ENCODE peak calls at places on chromosomes 13 and 19, in six cellular contexts. F is GM12892, W is H1, Z is HepG2, T is GM12878, A is K562. Y is an unnamed sample.

GRCh38 chr19:7705387-7706187 is 3.7 kb upstream of the FCER2 start:
- DNase-seq in W (no peak), T (peak), Z (no peak), A (no peak), F (peak), Y (peak)

GRCh38 chr13:93304868-93305613 is 78.4 kb downstream of the GPC6 start:
- DNase-seq in F (no peak), Z (no peak), A (no peak), W (no peak), T (no peak), Y (no peak)

GRCh38 chr19:5170329-5170745 is 170.3 kb downstream of the PTPRS start:
- DNase-seq in Z (no peak), T (no peak), F (no peak), W (peak), A (peak), Y (no peak)

GRCh38 chr13:40189885-40190655 is 476.4 kb downstream of the FOXO1 start:
- DNase-seq in T (no peak), Z (no peak), F (no peak), A (no peak), W (no peak), Y (no peak)

GRCh38 chr13:30743319-30744055 is 8.1 kb downstream of the ALOX5AP start:
- DNase-seq in F (no peak), Z (peak), W (no peak), A (no peak), T (no peak), Y (no peak)

GRCh38 chr13:93230466-93230865 is 3.9 kb downstream of the GPC6 start:
- DNase-seq in Z (peak), F (no peak), A (no peak), W (no peak), T (no peak), Y (no peak)

GRCh38 chr13:40064154-40064713 is 408.8 kb downstream of the COG6 start:
- DNase-seq in F (no peak), A (no peak), T (no peak), W (no peak), Z (peak), Y (no peak)

GRCh38 chr13:51453959-51454703 is 1.3 kb upstream of the INTS6 start:
- DNase-seq in W (no peak), T (no peak), A (peak), Z (no peak), F (no peak), Y (no peak)

GRCh38 chr19:2887391-2887914 is 13.3 kb upstream of the ZNF57 start:
- DNase-seq in W (peak), A (peak), Z (peak), F (no peak), T (no peak), Y (no peak)

GRCh38 chr19:18322759-18323460 is at the start of gene LSM4:
- DNase-seq in Z (peak), A (peak), F (peak), T (peak), W (peak), Y (peak)

GRCh38 chr13:44710576-44710975 is 134.4 kb upstream of the TSC22D1 start:
- DNase-seq in A (no peak), W (no peak), Z (no peak), T (peak), F (peak), Y (peak)

GRCh38 chr13:29511980-29512379 is 83.5 kb downstream of the SLC7A1 start:
- DNase-seq in A (no peak), W (no peak), T (no peak), F (no peak), Z (no peak), Y (no peak)

GRCh38 chr13:22375151-22375550 is 704.3 kb downstream of the FGF9 start:
- DNase-seq in T (no peak), W (no peak), A (no peak), Z (no peak), F (no peak), Y (no peak)

GRCh38 chr13:98890920-98891319 is 86.9 kb downstream of the DOCK9 start:
- DNase-seq in T (no peak), W (no peak), F (no peak), Z (no peak), A (no peak), Y (no peak)

GRCh38 chr13:50593228-50593627 is 250.3 kb downstream of the DLEU7 start:
- DNase-seq in T (no peak), A (no peak), W (no peak), Z (no peak), F (no peak), Y (no peak)

GRCh38 chr19:2719232-2719735 is 1.9 kb downstream of the DIRAS1 start:
- DNase-seq in Z (no peak), W (no peak), A (peak), F (no peak), T (no peak), Y (no peak)

GRCh38 chr13:113969973-113970611 is 3.8 kb downstream of the C13orf46 start:
- DNase-seq in T (no peak), W (no peak), A (no peak), F (no peak), Z (no peak), Y (no peak)
- TF ChIP-seq POLR2A in T (no peak), W (no peak), A (no peak), F (no peak), Z (no peak), Y (no peak)

GRCh38 chr19:48868196-48868886 is at the start of gene PLEKHA4:
- DNase-seq in A (peak), T (no peak), F (no peak), W (peak), Z (no peak), Y (no peak)
- TF ChIP-seq POLR2AphosphoS5 in A (no peak), T (no peak), F (no peak), W (no peak), Z (peak), Y (no peak)

GRCh38 chr13:110605132-110605531 is 10.2 kb upstream of the NAXD start:
- DNase-seq in Z (no peak), A (no peak), T (no peak), W (no peak), F (no peak), Y (no peak)
- TF ChIP-seq TAF1 in Z (no peak), A (no peak), T (no peak), W (no peak), F (no peak), Y (no peak)

DNA sequence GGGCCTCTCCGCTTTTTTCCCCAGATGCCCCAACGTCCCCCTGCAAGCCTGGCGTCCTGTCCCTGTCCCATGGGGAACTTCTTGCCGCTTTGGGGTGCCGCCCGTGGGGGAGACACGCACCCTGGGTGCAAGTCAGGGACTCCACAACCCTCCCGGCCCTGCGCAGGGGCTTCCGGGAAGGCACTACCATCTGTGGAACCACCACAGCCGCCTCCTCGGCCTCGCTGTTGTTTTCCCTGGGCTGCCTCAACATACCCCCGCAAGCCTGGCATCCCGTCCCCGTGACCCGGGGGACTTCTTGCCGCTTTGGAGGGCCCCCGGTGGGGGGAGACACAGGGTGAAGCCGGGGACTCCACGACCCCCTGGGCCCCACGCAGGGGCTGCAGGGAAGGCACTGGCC is 238.4 kb downstream of the TUBA3C start:
- DNase-seq in A (no peak), T (no peak), W (no peak), Z (no peak), F (no peak), Y (no peak)
- TF ChIP-seq POLR2A in A (no peak), T (no peak), W (no peak), Z (no peak), F (no peak), Y (no peak)

DNA sequence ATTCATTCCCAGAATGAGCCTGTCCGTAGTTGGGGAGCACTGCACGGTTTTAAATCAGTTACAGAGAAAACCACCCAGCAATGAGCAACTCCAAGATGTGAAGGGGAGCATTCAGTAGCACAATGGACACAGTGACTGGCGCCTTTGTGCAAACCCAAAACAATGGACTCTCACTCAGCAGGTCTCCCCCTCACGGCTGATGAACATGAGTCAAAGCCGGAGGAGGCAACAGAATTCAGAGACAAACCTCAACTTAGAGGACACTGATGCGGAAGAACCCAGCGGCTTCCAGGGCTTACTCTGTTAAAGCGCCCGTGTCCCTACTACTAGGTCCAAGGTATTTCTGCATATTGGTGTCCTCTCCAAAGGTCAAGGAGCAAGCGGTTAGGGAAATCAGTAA is 17.7 kb downstream of the PLEKHF1 start:
- DNase-seq in W (no peak), A (no peak), F (no peak), T (no peak), Z (peak), Y (no peak)
- TF ChIP-seq POLR2AphosphoS5 in W (no peak), A (no peak), F (no peak), T (no peak), Z (no peak), Y (no peak)

DNA sequence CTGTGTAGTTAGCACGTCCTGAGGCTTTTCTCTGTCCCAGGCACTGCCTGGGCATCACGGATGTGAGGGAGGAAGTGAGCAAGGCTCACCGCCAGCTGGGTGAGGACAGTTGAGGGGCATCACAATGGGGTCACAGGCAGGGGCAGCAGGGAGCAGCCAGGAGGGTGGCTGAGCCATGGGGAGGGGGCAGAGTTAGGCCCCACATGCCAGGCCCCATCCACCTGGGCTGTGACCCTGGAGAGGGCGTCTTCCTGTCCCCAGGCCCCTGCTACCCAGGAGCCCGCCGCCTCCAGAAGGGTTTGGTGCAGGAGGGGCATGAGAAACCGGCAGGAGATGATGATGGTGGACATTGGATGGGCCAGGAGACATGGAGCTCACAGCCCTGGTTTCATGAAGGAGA is 56.8 kb upstream of the F7 start:
- DNase-seq in T (no peak), F (no peak), Z (no peak), A (no peak), W (no peak), Y (no peak)
- TF ChIP-seq TAF1 in T (no peak), F (no peak), Z (no peak), A (no peak), W (no peak), Y (no peak)

DNA sequence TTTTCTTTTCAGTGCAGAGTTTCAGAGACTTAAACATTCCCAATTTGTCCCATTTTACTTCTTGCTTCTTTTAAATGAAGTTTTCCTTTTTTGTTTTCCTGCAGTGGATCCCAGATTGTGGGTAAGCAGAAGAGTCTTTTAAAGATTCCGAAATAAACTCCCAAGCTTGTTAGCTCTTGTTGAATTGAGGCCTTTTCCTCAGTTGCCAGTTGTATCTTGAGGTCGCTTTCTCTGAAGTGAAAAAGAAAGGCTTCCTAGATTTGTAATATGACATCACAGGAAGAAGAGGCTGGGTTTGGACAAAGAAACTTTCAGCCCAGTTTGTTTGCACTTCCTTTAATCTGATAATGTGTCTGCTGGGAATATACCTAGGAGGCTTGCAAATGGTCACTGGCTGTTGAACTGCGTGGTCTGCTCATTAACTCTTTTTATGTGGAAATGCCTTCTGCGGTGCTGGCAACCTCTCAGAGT is at the start of gene LPAR6:
- DNase-seq in F (no peak), A (no peak), T (no peak), Z (peak), W (no peak), Y (no peak)
- TF ChIP-seq POLR2A in F (no peak), A (no peak), T (no peak), Z (peak), W (no peak), Y (no peak)

GRCh38 chr19:754530-754929 is 3.6 kb downstream of the MISP start:
- DNase-seq in A (no peak), F (no peak), Z (no peak), T (no peak), W (no peak), Y (no peak)

GRCh38 chr19:755063-755462 is 4.2 kb downstream of the MISP start:
- DNase-seq in A (no peak), F (no peak), T (no peak), Z (no peak), W (no peak), Y (no peak)

GRCh38 chr19:757811-758668 is 7.1 kb downstream of the MISP start:
- DNase-seq in W (no peak), F (no peak), A (no peak), T (no peak), Z (no peak), Y (no peak)

GRCh38 chr19:756232-756631 is 5.3 kb downstream of the MISP start:
- DNase-seq in T (no peak), Z (peak), W (no peak), F (no peak), A (peak), Y (no peak)

GRCh38 chr19:756821-757688 is 6.1 kb downstream of the MISP start:
- DNase-seq in Z (no peak), W (no peak), A (no peak), T (no peak), F (no peak), Y (no peak)
- TF ChIP-seq POLR2AphosphoS5 in Z (no peak), W (no peak), A (no peak), T (no peak), F (no peak), Y (no peak)

GRCh38 chr13:18946738-18947137 is 234.9 kb downstream of the TUBA3C start:
- DNase-seq in F (no peak), Z (no peak), W (no peak), A (no peak), T (no peak), Y (no peak)
- TF ChIP-seq TAF1 in F (no peak), Z (no peak), W (no peak), A (no peak), T (no peak), Y (no peak)

GRCh38 chr19:15175609-15176008 is 25.2 kb downstream of the NOTCH3 start:
- DNase-seq in T (no peak), Z (no peak), A (no peak), W (no peak), F (no peak), Y (no peak)

GRCh38 chr19:15166700-15167099 is 34.1 kb downstream of the NOTCH3 start:
- DNase-seq in A (peak), W (no peak), T (no peak), F (no peak), Z (no peak), Y (no peak)

GRCh38 chr19:15169541-15170285 is 31.1 kb downstream of the NOTCH3 start:
- DNase-seq in F (no peak), A (no peak), Z (no peak), W (no peak), T (no peak), Y (no peak)

GRCh38 chr19:15173746-15174404 is 26.9 kb downstream of the NOTCH3 start:
- DNase-seq in Z (peak), T (no peak), A (no peak), W (no peak), F (no peak), Y (no peak)

GRCh38 chr19:15170345-15170744 is 30.4 kb downstream of the NOTCH3 start:
- DNase-seq in Z (no peak), T (no peak), W (peak), F (no peak), A (peak), Y (no peak)
- TF ChIP-seq POLR2A in Z (no peak), T (no peak), W (no peak), F (no peak), A (no peak), Y (no peak)